ENCODE peak calls at places on chromosomes 4 and X, in seven cellular contexts. One of them, this sample, is unnamed.

GRCh38 chr4:74410741-74411140 is 34.2 kb upstream of the AREG start:
- DNase-seq in MCF 10A: no peak
- DNase-seq in stimulated activated CD4-positive, alpha-beta T cell treated with anti-CD3 and anti-CD28 coated beads, Interleukin-1b, Interleukin-23, amount 100 ng/mL, for 48 hours: no peak
- DNase-seq in activated naive CD4-positive, alpha-beta T cell treated with Interleukin-2 at 50 U/mL for 16 hours: no peak
- DNase-seq in WTC11: no peak
- DNase-seq in body of pancreas: no peak
- DNase-seq in naive thymus-derived CD4-positive, alpha-beta T cell: no peak
- DNase-seq in this sample: no peak

GRCh38 chrX:1851527-1851926 is 236.7 kb downstream of the ASMT start:
- DNase-seq in MCF 10A: no peak
- DNase-seq in stimulated activated CD4-positive, alpha-beta T cell treated with anti-CD3 and anti-CD28 coated beads, Interleukin-1b, Interleukin-23, amount 100 ng/mL, for 48 hours: no peak
- DNase-seq in activated naive CD4-positive, alpha-beta T cell treated with Interleukin-2 at 50 U/mL for 16 hours: no peak
- DNase-seq in WTC11: no peak
- DNase-seq in body of pancreas: no peak
- DNase-seq in naive thymus-derived CD4-positive, alpha-beta T cell: no peak
- DNase-seq in this sample: no peak

GRCh38 chr4:30720021-30720655 is at the start of gene PCDH7:
- DNase-seq in MCF 10A: peak
- DNase-seq in stimulated activated CD4-positive, alpha-beta T cell treated with anti-CD3 and anti-CD28 coated beads, Interleukin-1b, Interleukin-23, amount 100 ng/mL, for 48 hours: no peak
- DNase-seq in activated naive CD4-positive, alpha-beta T cell treated with Interleukin-2 at 50 U/mL for 16 hours: no peak
- DNase-seq in WTC11: peak
- DNase-seq in body of pancreas: peak
- DNase-seq in naive thymus-derived CD4-positive, alpha-beta T cell: no peak
- DNase-seq in this sample: no peak

GRCh38 chrX:95325185-95325584 is 1359.5 kb upstream of the DIAPH2 start:
- DNase-seq in MCF 10A: no peak
- DNase-seq in stimulated activated CD4-positive, alpha-beta T cell treated with anti-CD3 and anti-CD28 coated beads, Interleukin-1b, Interleukin-23, amount 100 ng/mL, for 48 hours: no peak
- DNase-seq in activated naive CD4-positive, alpha-beta T cell treated with Interleukin-2 at 50 U/mL for 16 hours: no peak
- DNase-seq in WTC11: peak
- DNase-seq in body of pancreas: no peak
- DNase-seq in naive thymus-derived CD4-positive, alpha-beta T cell: no peak
- DNase-seq in this sample: no peak

GRCh38 chrX:27966492-27966891 is 14.8 kb downstream of the DCAF8L1 start:
- DNase-seq in MCF 10A: peak
- DNase-seq in stimulated activated CD4-positive, alpha-beta T cell treated with anti-CD3 and anti-CD28 coated beads, Interleukin-1b, Interleukin-23, amount 100 ng/mL, for 48 hours: no peak
- DNase-seq in activated naive CD4-positive, alpha-beta T cell treated with Interleukin-2 at 50 U/mL for 16 hours: no peak
- DNase-seq in WTC11: no peak
- DNase-seq in body of pancreas: no peak
- DNase-seq in naive thymus-derived CD4-positive, alpha-beta T cell: no peak
- DNase-seq in this sample: no peak

GRCh38 chr4:139907001-139907809 is 241.6 kb downstream of the MGST2 start:
- DNase-seq in MCF 10A: no peak
- DNase-seq in stimulated activated CD4-positive, alpha-beta T cell treated with anti-CD3 and anti-CD28 coated beads, Interleukin-1b, Interleukin-23, amount 100 ng/mL, for 48 hours: no peak
- DNase-seq in activated naive CD4-positive, alpha-beta T cell treated with Interleukin-2 at 50 U/mL for 16 hours: no peak
- DNase-seq in WTC11: no peak
- DNase-seq in body of pancreas: no peak
- DNase-seq in naive thymus-derived CD4-positive, alpha-beta T cell: no peak
- DNase-seq in this sample: no peak

GRCh38 chr4:48329976-48330375 is 11.4 kb upstream of the SLAIN2 start:
- DNase-seq in MCF 10A: peak
- DNase-seq in stimulated activated CD4-positive, alpha-beta T cell treated with anti-CD3 and anti-CD28 coated beads, Interleukin-1b, Interleukin-23, amount 100 ng/mL, for 48 hours: no peak
- DNase-seq in activated naive CD4-positive, alpha-beta T cell treated with Interleukin-2 at 50 U/mL for 16 hours: no peak
- DNase-seq in WTC11: no peak
- DNase-seq in body of pancreas: no peak
- DNase-seq in naive thymus-derived CD4-positive, alpha-beta T cell: no peak
- DNase-seq in this sample: no peak

GRCh38 chr4:114025176-114025777 is 45.8 kb upstream of the ARSJ start:
- DNase-seq in MCF 10A: no peak
- DNase-seq in stimulated activated CD4-positive, alpha-beta T cell treated with anti-CD3 and anti-CD28 coated beads, Interleukin-1b, Interleukin-23, amount 100 ng/mL, for 48 hours: no peak
- DNase-seq in activated naive CD4-positive, alpha-beta T cell treated with Interleukin-2 at 50 U/mL for 16 hours: no peak
- DNase-seq in WTC11: no peak
- DNase-seq in body of pancreas: no peak
- DNase-seq in naive thymus-derived CD4-positive, alpha-beta T cell: no peak
- DNase-seq in this sample: no peak

GRCh38 chr4:24655326-24655725 is 71.0 kb upstream of the DHX15 start:
- DNase-seq in MCF 10A: no peak
- DNase-seq in stimulated activated CD4-positive, alpha-beta T cell treated with anti-CD3 and anti-CD28 coated beads, Interleukin-1b, Interleukin-23, amount 100 ng/mL, for 48 hours: no peak
- DNase-seq in activated naive CD4-positive, alpha-beta T cell treated with Interleukin-2 at 50 U/mL for 16 hours: no peak
- DNase-seq in WTC11: no peak
- DNase-seq in body of pancreas: no peak
- DNase-seq in naive thymus-derived CD4-positive, alpha-beta T cell: no peak
- DNase-seq in this sample: no peak

GRCh38 chr4:94995684-94996394 is 238.1 kb downstream of the BMPR1B start:
- DNase-seq in MCF 10A: peak
- DNase-seq in stimulated activated CD4-positive, alpha-beta T cell treated with anti-CD3 and anti-CD28 coated beads, Interleukin-1b, Interleukin-23, amount 100 ng/mL, for 48 hours: no peak
- DNase-seq in activated naive CD4-positive, alpha-beta T cell treated with Interleukin-2 at 50 U/mL for 16 hours: no peak
- DNase-seq in WTC11: peak
- DNase-seq in body of pancreas: peak
- DNase-seq in naive thymus-derived CD4-positive, alpha-beta T cell: no peak
- DNase-seq in this sample: peak

GRCh38 chrX:69759921-69760625 is 144.2 kb downstream of the EDA start:
- DNase-seq in MCF 10A: no peak
- DNase-seq in stimulated activated CD4-positive, alpha-beta T cell treated with anti-CD3 and anti-CD28 coated beads, Interleukin-1b, Interleukin-23, amount 100 ng/mL, for 48 hours: no peak
- DNase-seq in activated naive CD4-positive, alpha-beta T cell treated with Interleukin-2 at 50 U/mL for 16 hours: no peak
- DNase-seq in WTC11: no peak
- DNase-seq in body of pancreas: no peak
- DNase-seq in naive thymus-derived CD4-positive, alpha-beta T cell: no peak
- DNase-seq in this sample: no peak

GRCh38 chrX:93538575-93538974 is 134.8 kb downstream of the NAP1L3 start:
- DNase-seq in MCF 10A: peak
- DNase-seq in stimulated activated CD4-positive, alpha-beta T cell treated with anti-CD3 and anti-CD28 coated beads, Interleukin-1b, Interleukin-23, amount 100 ng/mL, for 48 hours: no peak
- DNase-seq in activated naive CD4-positive, alpha-beta T cell treated with Interleukin-2 at 50 U/mL for 16 hours: no peak
- DNase-seq in WTC11: no peak
- DNase-seq in body of pancreas: no peak
- DNase-seq in naive thymus-derived CD4-positive, alpha-beta T cell: no peak
- DNase-seq in this sample: no peak

GRCh38 chr4:188021548-188022249 is 26.1 kb downstream of the ZFP42 start:
- DNase-seq in MCF 10A: no peak
- DNase-seq in stimulated activated CD4-positive, alpha-beta T cell treated with anti-CD3 and anti-CD28 coated beads, Interleukin-1b, Interleukin-23, amount 100 ng/mL, for 48 hours: no peak
- DNase-seq in activated naive CD4-positive, alpha-beta T cell treated with Interleukin-2 at 50 U/mL for 16 hours: no peak
- DNase-seq in WTC11: no peak
- DNase-seq in body of pancreas: no peak
- DNase-seq in naive thymus-derived CD4-positive, alpha-beta T cell: no peak
- DNase-seq in this sample: no peak

GRCh38 chrX:1355131-1355799 is 18.7 kb downstream of the IL3RA start:
- DNase-seq in MCF 10A: no peak
- DNase-seq in stimulated activated CD4-positive, alpha-beta T cell treated with anti-CD3 and anti-CD28 coated beads, Interleukin-1b, Interleukin-23, amount 100 ng/mL, for 48 hours: no peak
- DNase-seq in activated naive CD4-positive, alpha-beta T cell treated with Interleukin-2 at 50 U/mL for 16 hours: no peak
- DNase-seq in WTC11: peak
- DNase-seq in body of pancreas: no peak
- DNase-seq in naive thymus-derived CD4-positive, alpha-beta T cell: no peak
- DNase-seq in this sample: no peak

GRCh38 chrX:37926700-37927099 is 79.3 kb upstream of the DYNLT3 start:
- DNase-seq in MCF 10A: peak
- DNase-seq in stimulated activated CD4-positive, alpha-beta T cell treated with anti-CD3 and anti-CD28 coated beads, Interleukin-1b, Interleukin-23, amount 100 ng/mL, for 48 hours: no peak
- DNase-seq in activated naive CD4-positive, alpha-beta T cell treated with Interleukin-2 at 50 U/mL for 16 hours: no peak
- DNase-seq in WTC11: no peak
- DNase-seq in body of pancreas: no peak
- DNase-seq in naive thymus-derived CD4-positive, alpha-beta T cell: no peak
- DNase-seq in this sample: no peak

GRCh38 chr4:4730214-4730613 is 129.3 kb upstream of the MSX1 start:
- DNase-seq in MCF 10A: no peak
- DNase-seq in stimulated activated CD4-positive, alpha-beta T cell treated with anti-CD3 and anti-CD28 coated beads, Interleukin-1b, Interleukin-23, amount 100 ng/mL, for 48 hours: no peak
- DNase-seq in activated naive CD4-positive, alpha-beta T cell treated with Interleukin-2 at 50 U/mL for 16 hours: no peak
- DNase-seq in WTC11: no peak
- DNase-seq in body of pancreas: no peak
- DNase-seq in naive thymus-derived CD4-positive, alpha-beta T cell: no peak
- DNase-seq in this sample: no peak

GRCh38 chrX:74467656-74468055 is 46.4 kb downstream of the SLC16A2 start:
- DNase-seq in MCF 10A: peak
- DNase-seq in stimulated activated CD4-positive, alpha-beta T cell treated with anti-CD3 and anti-CD28 coated beads, Interleukin-1b, Interleukin-23, amount 100 ng/mL, for 48 hours: no peak
- DNase-seq in activated naive CD4-positive, alpha-beta T cell treated with Interleukin-2 at 50 U/mL for 16 hours: no peak
- DNase-seq in WTC11: no peak
- DNase-seq in body of pancreas: no peak
- DNase-seq in naive thymus-derived CD4-positive, alpha-beta T cell: no peak
- DNase-seq in this sample: no peak

This sample was measured in testis.